ENCODE peak calls at places on chromosomes 1 and 21, in five cellular contexts. L is KBM-7, K is heart left ventricle, E is HS-5, W is HS-27A. X is an unnamed sample.

GRCh38 chr1:151199860-151200581 is 1.7 kb downstream of the PIP5K1A start:
- DNase-seq in L (peak), K (no peak), E (peak), W (peak), X (peak)

GRCh38 chr1:31723828-31724359 is 20.1 kb upstream of the COL16A1 start:
- DNase-seq in L (peak), K (peak), E (peak), W (no peak), X (peak)

GRCh38 chr21:35273331-35273730 is 224.2 kb upstream of the RUNX1 start:
- DNase-seq in L (no peak), K (no peak), E (no peak), W (no peak), X (peak)

GRCh38 chr1:106290805-106291537 is 765.5 kb upstream of the PRMT6 start:
- DNase-seq in L (no peak), K (no peak), E (no peak), W (no peak), X (no peak)

GRCh38 chr1:53135735-53136114 is 6.7 kb downstream of the SLC1A7 start:
- DNase-seq in L (peak), K (no peak), E (peak), W (peak), X (peak)

GRCh38 chr1:26031196-26031902 is 9.8 kb downstream of the EXTL1 start:
- DNase-seq in L (no peak), K (no peak), E (no peak), W (no peak), X (peak)

GRCh38 chr1:203147376-203147775 is 19.9 kb downstream of the ADORA1 start:
- DNase-seq in L (no peak), K (no peak), E (no peak), W (no peak), X (no peak)

GRCh38 chr1:3403388-3404179 is 50.9 kb upstream of the ARHGEF16 start:
- DNase-seq in L (no peak), K (no peak), E (no peak), W (no peak), X (no peak)

GRCh38 chr1:27630859-27631491 is 4.0 kb downstream of the FGR start:
- DNase-seq in L (no peak), K (peak), E (no peak), W (no peak), X (no peak)

GRCh38 chr1:177181631-177182291 is 11.0 kb downstream of the BRINP2 start:
- DNase-seq in L (peak), K (peak), E (no peak), W (no peak), X (peak)